ENCODE peak calls at places on chromosomes 7 and 10, in seven cellular contexts. One of them, this sample, is unnamed.

GRCh38 chr7:42869131-42870020 is 42.5 kb downstream of the C7orf25 start:
- DNase-seq in left ventricle myocardium inferior: no peak
- DNase-seq in activated B cell treated with CpG ODN at 0.5 μM for 24 hours: no peak
- DNase-seq in astrocyte of the spinal cord: no peak
- DNase-seq in neural crest cell: no peak
- DNase-seq in lower lobe of right lung: no peak
- DNase-seq in adrenal gland: no peak
- DNase-seq in this sample: no peak

GRCh38 chr7:101436857-101437576 is 74.3 kb downstream of the COL26A1 start:
- DNase-seq in left ventricle myocardium inferior: no peak
- DNase-seq in activated B cell treated with CpG ODN at 0.5 μM for 24 hours: no peak
- DNase-seq in astrocyte of the spinal cord: no peak
- DNase-seq in neural crest cell: peak
- DNase-seq in lower lobe of right lung: no peak
- DNase-seq in adrenal gland: peak
- DNase-seq in this sample: no peak

GRCh38 chr7:157228864-157229422 is 90.2 kb downstream of the UBE3C start:
- DNase-seq in left ventricle myocardium inferior: no peak
- DNase-seq in activated B cell treated with CpG ODN at 0.5 μM for 24 hours: no peak
- DNase-seq in astrocyte of the spinal cord: no peak
- DNase-seq in neural crest cell: peak
- DNase-seq in lower lobe of right lung: no peak
- DNase-seq in adrenal gland: no peak
- DNase-seq in this sample: no peak

GRCh38 chr10:75695994-75696393 is 264.6 kb downstream of the LRMDA start:
- DNase-seq in left ventricle myocardium inferior: no peak
- DNase-seq in activated B cell treated with CpG ODN at 0.5 μM for 24 hours: no peak
- DNase-seq in astrocyte of the spinal cord: no peak
- DNase-seq in neural crest cell: no peak
- DNase-seq in lower lobe of right lung: no peak
- DNase-seq in adrenal gland: no peak
- DNase-seq in this sample: no peak

GRCh38 chr10:82245157-82245556 is 370.2 kb downstream of the NRG3 start:
- DNase-seq in left ventricle myocardium inferior: no peak
- DNase-seq in activated B cell treated with CpG ODN at 0.5 μM for 24 hours: no peak
- DNase-seq in astrocyte of the spinal cord: no peak
- DNase-seq in neural crest cell: no peak
- DNase-seq in lower lobe of right lung: no peak
- DNase-seq in adrenal gland: no peak
- DNase-seq in this sample: no peak

GRCh38 chr7:134502463-134502862 is 24.9 kb upstream of the AKR1B10 start:
- DNase-seq in left ventricle myocardium inferior: no peak
- DNase-seq in activated B cell treated with CpG ODN at 0.5 μM for 24 hours: no peak
- DNase-seq in astrocyte of the spinal cord: no peak
- DNase-seq in neural crest cell: no peak
- DNase-seq in lower lobe of right lung: no peak
- DNase-seq in adrenal gland: peak
- DNase-seq in this sample: no peak

GRCh38 chr10:44033008-44033407 is 351.9 kb downstream of the CXCL12 start:
- DNase-seq in left ventricle myocardium inferior: no peak
- DNase-seq in activated B cell treated with CpG ODN at 0.5 μM for 24 hours: no peak
- DNase-seq in astrocyte of the spinal cord: peak
- DNase-seq in neural crest cell: no peak
- DNase-seq in lower lobe of right lung: no peak
- DNase-seq in adrenal gland: no peak
- DNase-seq in this sample: no peak

GRCh38 chr7:128442346-128442745 is 13.3 kb upstream of the HILPDA start:
- DNase-seq in left ventricle myocardium inferior: no peak
- DNase-seq in activated B cell treated with CpG ODN at 0.5 μM for 24 hours: no peak
- DNase-seq in astrocyte of the spinal cord: no peak
- DNase-seq in neural crest cell: no peak
- DNase-seq in lower lobe of right lung: no peak
- DNase-seq in adrenal gland: no peak
- DNase-seq in this sample: no peak

GRCh38 chr7:48837266-48837665 is 87.1 kb upstream of the CDC14C start:
- DNase-seq in left ventricle myocardium inferior: no peak
- DNase-seq in activated B cell treated with CpG ODN at 0.5 μM for 24 hours: no peak
- DNase-seq in astrocyte of the spinal cord: no peak
- DNase-seq in neural crest cell: no peak
- DNase-seq in lower lobe of right lung: no peak
- DNase-seq in adrenal gland: no peak
- DNase-seq in this sample: no peak

GRCh38 chr7:31858051-31858450 is 171.0 kb downstream of the PPP1R17 start:
- DNase-seq in left ventricle myocardium inferior: no peak
- DNase-seq in activated B cell treated with CpG ODN at 0.5 μM for 24 hours: no peak
- DNase-seq in astrocyte of the spinal cord: no peak
- DNase-seq in neural crest cell: no peak
- DNase-seq in lower lobe of right lung: no peak
- DNase-seq in adrenal gland: no peak
- DNase-seq in this sample: no peak

GRCh38 chr7:47587976-47588375 is 6.1 kb upstream of the TNS3 start:
- DNase-seq in left ventricle myocardium inferior: no peak
- DNase-seq in activated B cell treated with CpG ODN at 0.5 μM for 24 hours: no peak
- DNase-seq in astrocyte of the spinal cord: no peak
- DNase-seq in neural crest cell: no peak
- DNase-seq in lower lobe of right lung: no peak
- DNase-seq in adrenal gland: no peak
- DNase-seq in this sample: no peak

GRCh38 chr10:95170790-95171189 is 23.2 kb upstream of the ACSM6 start:
- DNase-seq in left ventricle myocardium inferior: no peak
- DNase-seq in activated B cell treated with CpG ODN at 0.5 μM for 24 hours: no peak
- DNase-seq in astrocyte of the spinal cord: no peak
- DNase-seq in neural crest cell: no peak
- DNase-seq in lower lobe of right lung: no peak
- DNase-seq in adrenal gland: no peak
- DNase-seq in this sample: no peak

GRCh38 chr7:10973942-10974716 is 457 bp downstream of the PHF14 start:
- DNase-seq in left ventricle myocardium inferior: peak
- DNase-seq in activated B cell treated with CpG ODN at 0.5 μM for 24 hours: no peak
- DNase-seq in astrocyte of the spinal cord: peak
- DNase-seq in neural crest cell: peak
- DNase-seq in lower lobe of right lung: no peak
- DNase-seq in adrenal gland: peak
- DNase-seq in this sample: no peak

GRCh38 chr10:95697429-95697828 is 3.7 kb upstream of the TCTN3 start:
- DNase-seq in left ventricle myocardium inferior: no peak
- DNase-seq in activated B cell treated with CpG ODN at 0.5 μM for 24 hours: no peak
- DNase-seq in astrocyte of the spinal cord: no peak
- DNase-seq in neural crest cell: no peak
- DNase-seq in lower lobe of right lung: peak
- DNase-seq in adrenal gland: peak
- DNase-seq in this sample: no peak

GRCh38 chr10:89163265-89163995 is 43.7 kb downstream of the CH25H start:
- DNase-seq in left ventricle myocardium inferior: peak
- DNase-seq in activated B cell treated with CpG ODN at 0.5 μM for 24 hours: no peak
- DNase-seq in astrocyte of the spinal cord: no peak
- DNase-seq in neural crest cell: no peak
- DNase-seq in lower lobe of right lung: peak
- DNase-seq in adrenal gland: peak
- DNase-seq in this sample: no peak

GRCh38 chr10:10598297-10598696 is 419.4 kb upstream of the CELF2 start:
- DNase-seq in left ventricle myocardium inferior: no peak
- DNase-seq in activated B cell treated with CpG ODN at 0.5 μM for 24 hours: no peak
- DNase-seq in astrocyte of the spinal cord: no peak
- DNase-seq in neural crest cell: no peak
- DNase-seq in lower lobe of right lung: no peak
- DNase-seq in adrenal gland: no peak
- DNase-seq in this sample: no peak

GRCh38 chr10:71578069-71578468 is 141.5 kb downstream of the C10orf105 start:
- DNase-seq in left ventricle myocardium inferior: no peak
- DNase-seq in activated B cell treated with CpG ODN at 0.5 μM for 24 hours: no peak
- DNase-seq in astrocyte of the spinal cord: no peak
- DNase-seq in neural crest cell: no peak
- DNase-seq in lower lobe of right lung: no peak
- DNase-seq in adrenal gland: no peak
- DNase-seq in this sample: no peak

GRCh38 chr10:4652111-4653010 is 173.6 kb upstream of the AKR1E2 start:
- DNase-seq in left ventricle myocardium inferior: no peak
- DNase-seq in activated B cell treated with CpG ODN at 0.5 μM for 24 hours: no peak
- DNase-seq in astrocyte of the spinal cord: no peak
- DNase-seq in neural crest cell: no peak
- DNase-seq in lower lobe of right lung: no peak
- DNase-seq in adrenal gland: no peak
- DNase-seq in this sample: no peak

DNA sequence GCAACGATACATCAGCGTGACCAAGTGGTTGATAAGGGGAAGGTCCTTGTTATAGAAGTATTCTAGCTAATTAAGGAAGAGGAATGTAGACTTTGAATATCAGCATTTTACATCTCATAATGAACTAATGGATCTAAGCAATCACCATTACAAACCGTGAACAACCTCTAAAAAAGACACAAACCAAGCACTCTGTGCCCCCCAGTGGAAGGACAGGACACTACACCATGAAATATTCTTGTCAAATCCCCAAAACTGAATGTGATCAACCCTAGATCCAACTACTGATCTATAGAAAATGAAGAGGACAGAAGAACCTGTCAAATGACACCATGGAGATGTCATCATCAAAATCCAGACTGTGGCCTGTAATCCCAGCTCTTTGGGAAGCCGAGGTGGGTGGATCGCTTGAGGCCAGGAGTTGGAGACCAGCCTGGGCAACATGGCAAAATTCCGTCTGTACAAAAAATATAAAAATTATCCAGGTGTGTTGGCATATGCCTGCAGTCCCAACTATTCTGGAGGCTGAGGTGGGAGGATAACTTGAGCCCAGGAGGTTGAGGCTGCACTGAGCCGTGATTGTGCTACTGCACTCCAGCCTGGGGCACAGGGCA is 111.3 kb upstream of the CARD11 start:
- DNase-seq in left ventricle myocardium inferior: no peak
- DNase-seq in activated B cell treated with CpG ODN at 0.5 μM for 24 hours: no peak
- DNase-seq in astrocyte of the spinal cord: peak
- DNase-seq in neural crest cell: peak
- DNase-seq in lower lobe of right lung: no peak
- DNase-seq in adrenal gland: peak
- DNase-seq in this sample: no peak
- TF ChIP-seq CTCF in left ventricle myocardium inferior: peak
- TF ChIP-seq CTCF in activated B cell treated with CpG ODN at 0.5 μM for 24 hours: peak
- TF ChIP-seq CTCF in astrocyte of the spinal cord: peak
- TF ChIP-seq CTCF in neural crest cell: peak
- TF ChIP-seq CTCF in lower lobe of right lung: peak
- TF ChIP-seq CTCF in adrenal gland: peak
- TF ChIP-seq CTCF in this sample: no peak

GRCh38 chr10:70052462-70053211 is at the start of gene MACROH2A2:
- DNase-seq in left ventricle myocardium inferior: peak
- DNase-seq in activated B cell treated with CpG ODN at 0.5 μM for 24 hours: no peak
- DNase-seq in astrocyte of the spinal cord: peak
- DNase-seq in neural crest cell: peak
- DNase-seq in lower lobe of right lung: peak
- DNase-seq in adrenal gland: peak
- DNase-seq in this sample: no peak

GRCh38 chr10:70053896-70054641 is 1.4 kb downstream of the MACROH2A2 start:
- DNase-seq in left ventricle myocardium inferior: peak
- DNase-seq in activated B cell treated with CpG ODN at 0.5 μM for 24 hours: no peak
- DNase-seq in astrocyte of the spinal cord: no peak
- DNase-seq in neural crest cell: peak
- DNase-seq in lower lobe of right lung: no peak
- DNase-seq in adrenal gland: peak
- DNase-seq in this sample: no peak

GRCh38 chr10:70054902-70055301 is 2.3 kb downstream of the MACROH2A2 start:
- DNase-seq in left ventricle myocardium inferior: no peak
- DNase-seq in activated B cell treated with CpG ODN at 0.5 μM for 24 hours: no peak
- DNase-seq in astrocyte of the spinal cord: no peak
- DNase-seq in neural crest cell: no peak
- DNase-seq in lower lobe of right lung: no peak
- DNase-seq in adrenal gland: no peak
- DNase-seq in this sample: no peak

GRCh38 chr10:70051878-70052277 is 768 bp upstream of the MACROH2A2 start:
- DNase-seq in left ventricle myocardium inferior: no peak
- DNase-seq in activated B cell treated with CpG ODN at 0.5 μM for 24 hours: no peak
- DNase-seq in astrocyte of the spinal cord: no peak
- DNase-seq in neural crest cell: no peak
- DNase-seq in lower lobe of right lung: no peak
- DNase-seq in adrenal gland: no peak
- DNase-seq in this sample: no peak

GRCh38 chr10:70053212-70053895 is 708 bp downstream of the MACROH2A2 start:
- DNase-seq in left ventricle myocardium inferior: peak
- DNase-seq in activated B cell treated with CpG ODN at 0.5 μM for 24 hours: no peak
- DNase-seq in astrocyte of the spinal cord: peak
- DNase-seq in neural crest cell: peak
- DNase-seq in lower lobe of right lung: no peak
- DNase-seq in adrenal gland: peak
- DNase-seq in this sample: no peak
- TF ChIP-seq CTCF in left ventricle myocardium inferior: no peak
- TF ChIP-seq CTCF in activated B cell treated with CpG ODN at 0.5 μM for 24 hours: no peak
- TF ChIP-seq CTCF in astrocyte of the spinal cord: no peak
- TF ChIP-seq CTCF in neural crest cell: no peak
- TF ChIP-seq CTCF in lower lobe of right lung: no peak
- TF ChIP-seq CTCF in adrenal gland: no peak
- TF ChIP-seq CTCF in this sample: no peak

GRCh38 chr7:50476953-50477625 is 26.9 kb upstream of the FIGNL1 start:
- DNase-seq in left ventricle myocardium inferior: no peak
- DNase-seq in activated B cell treated with CpG ODN at 0.5 μM for 24 hours: no peak
- DNase-seq in astrocyte of the spinal cord: no peak
- DNase-seq in neural crest cell: no peak
- DNase-seq in lower lobe of right lung: no peak
- DNase-seq in adrenal gland: no peak
- DNase-seq in this sample: no peak

GRCh38 chr7:50479743-50480517 is 29.8 kb upstream of the FIGNL1 start:
- DNase-seq in left ventricle myocardium inferior: no peak
- DNase-seq in activated B cell treated with CpG ODN at 0.5 μM for 24 hours: no peak
- DNase-seq in astrocyte of the spinal cord: no peak
- DNase-seq in neural crest cell: no peak
- DNase-seq in lower lobe of right lung: no peak
- DNase-seq in adrenal gland: no peak
- DNase-seq in this sample: no peak

GRCh38 chr7:50486512-50486911 is 36.4 kb upstream of the FIGNL1 start:
- DNase-seq in left ventricle myocardium inferior: no peak
- DNase-seq in activated B cell treated with CpG ODN at 0.5 μM for 24 hours: no peak
- DNase-seq in astrocyte of the spinal cord: no peak
- DNase-seq in neural crest cell: no peak
- DNase-seq in lower lobe of right lung: no peak
- DNase-seq in adrenal gland: no peak
- DNase-seq in this sample: no peak

GRCh38 chr7:50477640-50478039 is 27.5 kb upstream of the FIGNL1 start:
- DNase-seq in left ventricle myocardium inferior: no peak
- DNase-seq in activated B cell treated with CpG ODN at 0.5 μM for 24 hours: no peak
- DNase-seq in astrocyte of the spinal cord: no peak
- DNase-seq in neural crest cell: no peak
- DNase-seq in lower lobe of right lung: no peak
- DNase-seq in adrenal gland: no peak
- DNase-seq in this sample: no peak

DNA sequence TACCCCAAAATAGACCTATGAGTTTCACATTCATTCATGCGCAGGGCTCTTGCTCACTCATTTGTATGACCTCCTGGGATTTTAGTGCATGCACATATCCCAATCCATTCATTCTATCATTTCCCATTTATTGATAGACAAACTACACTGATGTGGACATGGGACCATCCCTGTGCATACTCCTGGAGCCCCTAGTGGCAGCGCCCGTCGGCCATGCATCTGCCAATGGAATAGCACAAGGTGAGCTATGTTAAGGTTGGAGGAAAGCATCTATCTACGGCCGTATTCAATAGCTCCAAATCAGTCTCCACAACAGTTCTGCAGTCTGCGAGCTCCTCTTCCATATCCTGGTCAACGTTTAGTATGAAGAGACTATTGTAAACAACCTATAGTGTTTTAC is 31.7 kb upstream of the FIGNL1 start:
- DNase-seq in left ventricle myocardium inferior: no peak
- DNase-seq in activated B cell treated with CpG ODN at 0.5 μM for 24 hours: no peak
- DNase-seq in astrocyte of the spinal cord: no peak
- DNase-seq in neural crest cell: no peak
- DNase-seq in lower lobe of right lung: no peak
- DNase-seq in adrenal gland: no peak
- DNase-seq in this sample: no peak
- TF ChIP-seq CTCF in left ventricle myocardium inferior: no peak
- TF ChIP-seq CTCF in activated B cell treated with CpG ODN at 0.5 μM for 24 hours: no peak
- TF ChIP-seq CTCF in astrocyte of the spinal cord: no peak
- TF ChIP-seq CTCF in neural crest cell: peak
- TF ChIP-seq CTCF in lower lobe of right lung: no peak
- TF ChIP-seq CTCF in adrenal gland: no peak
- TF ChIP-seq CTCF in this sample: no peak

GRCh38 chr10:104485632-104486031 is 132.0 kb downstream of the CFAP58 start:
- DNase-seq in left ventricle myocardium inferior: no peak
- DNase-seq in activated B cell treated with CpG ODN at 0.5 μM for 24 hours: no peak
- DNase-seq in astrocyte of the spinal cord: no peak
- DNase-seq in neural crest cell: no peak
- DNase-seq in lower lobe of right lung: no peak
- DNase-seq in adrenal gland: no peak
- DNase-seq in this sample: no peak
- TF ChIP-seq CTCF in left ventricle myocardium inferior: no peak
- TF ChIP-seq CTCF in activated B cell treated with CpG ODN at 0.5 μM for 24 hours: no peak
- TF ChIP-seq CTCF in astrocyte of the spinal cord: no peak
- TF ChIP-seq CTCF in neural crest cell: peak
- TF ChIP-seq CTCF in lower lobe of right lung: no peak
- TF ChIP-seq CTCF in adrenal gland: no peak
- TF ChIP-seq CTCF in this sample: no peak

This sample was measured in omental fat pad.